ENCODE peak calls at places on chromosomes 6 and 20, in six cellular contexts. One of them, this sample, is unnamed.

GRCh38 chr6:42315991-42316378 is 98.3 kb upstream of the MRPS10 start:
- DNase-seq in cardiac fibroblast: peak; percentile 98
- DNase-seq in progenitor cell of endocrine pancreas: no peak
- DNase-seq in psoas muscle: no peak
- DNase-seq in CD8-positive, alpha-beta T cell: no peak
- DNase-seq in cardiac muscle cell: no peak
- DNase-seq in this sample: no peak

GRCh38 chr6:71879016-71879415 is 7.3 kb upstream of the RIMS1 start:
- DNase-seq in cardiac fibroblast: peak; percentile 4
- DNase-seq in psoas muscle: no peak
- DNase-seq in progenitor cell of endocrine pancreas: no peak
- DNase-seq in CD8-positive, alpha-beta T cell: no peak
- DNase-seq in cardiac muscle cell: no peak
- DNase-seq in this sample: no peak

GRCh38 chr6:73580247-73581149 is 59.7 kb upstream of the EEF1A1 start:
- DNase-seq in progenitor cell of endocrine pancreas: peak; percentile 65
- DNase-seq in psoas muscle: peak; percentile 87
- DNase-seq in CD8-positive, alpha-beta T cell: peak; percentile 68
- DNase-seq in cardiac fibroblast: peak; percentile 99
- DNase-seq in cardiac muscle cell: peak; percentile 54
- DNase-seq in this sample: peak; percentile 97

GRCh38 chr20:6017467-6017866 is 36.4 kb downstream of the LRRN4 start:
- DNase-seq in progenitor cell of endocrine pancreas: no peak
- DNase-seq in CD8-positive, alpha-beta T cell: no peak
- DNase-seq in cardiac fibroblast: no peak
- DNase-seq in cardiac muscle cell: no peak
- DNase-seq in psoas muscle: no peak
- DNase-seq in this sample: no peak

GRCh38 chr6:120302041-120302440 is 952.5 kb upstream of the MAN1A1 start:
- DNase-seq in cardiac muscle cell: no peak
- DNase-seq in progenitor cell of endocrine pancreas: no peak
- DNase-seq in CD8-positive, alpha-beta T cell: no peak
- DNase-seq in cardiac fibroblast: no peak
- DNase-seq in psoas muscle: no peak
- DNase-seq in this sample: no peak

GRCh38 chr6:77362055-77362454 is 101.2 kb downstream of the HTR1B start:
- DNase-seq in progenitor cell of endocrine pancreas: no peak
- DNase-seq in CD8-positive, alpha-beta T cell: no peak
- DNase-seq in cardiac fibroblast: no peak
- DNase-seq in cardiac muscle cell: no peak
- DNase-seq in psoas muscle: no peak
- DNase-seq in this sample: no peak

GRCh38 chr6:123323419-123324329 is 313.1 kb downstream of the TRDN start:
- DNase-seq in cardiac muscle cell: no peak
- DNase-seq in progenitor cell of endocrine pancreas: no peak
- DNase-seq in cardiac fibroblast: peak; percentile 51
- DNase-seq in CD8-positive, alpha-beta T cell: no peak
- DNase-seq in psoas muscle: no peak
- DNase-seq in this sample: no peak

GRCh38 chr6:81451787-81452186 is 300.7 kb downstream of the TENT5A start:
- DNase-seq in cardiac fibroblast: peak; percentile 89
- DNase-seq in progenitor cell of endocrine pancreas: no peak
- DNase-seq in cardiac muscle cell: no peak
- DNase-seq in psoas muscle: no peak
- DNase-seq in CD8-positive, alpha-beta T cell: no peak
- DNase-seq in this sample: no peak

GRCh38 chr6:130734161-130734560 is 93.0 kb upstream of the SMLR1 start:
- DNase-seq in psoas muscle: no peak
- DNase-seq in CD8-positive, alpha-beta T cell: no peak
- DNase-seq in cardiac muscle cell: no peak
- DNase-seq in progenitor cell of endocrine pancreas: no peak
- DNase-seq in cardiac fibroblast: no peak
- DNase-seq in this sample: no peak

GRCh38 chr6:150697515-150697914 is 97.8 kb downstream of the PLEKHG1 start:
- DNase-seq in cardiac muscle cell: no peak
- DNase-seq in progenitor cell of endocrine pancreas: no peak
- DNase-seq in psoas muscle: peak; percentile 41
- DNase-seq in cardiac fibroblast: no peak
- DNase-seq in CD8-positive, alpha-beta T cell: no peak
- DNase-seq in this sample: no peak

GRCh38 chr6:134891633-134892032 is 58.3 kb downstream of the ALDH8A1 start:
- DNase-seq in CD8-positive, alpha-beta T cell: no peak
- DNase-seq in progenitor cell of endocrine pancreas: no peak
- DNase-seq in cardiac muscle cell: no peak
- DNase-seq in cardiac fibroblast: no peak
- DNase-seq in psoas muscle: no peak
- DNase-seq in this sample: no peak

GRCh38 chr20:38143646-38144554 is 21.2 kb downstream of the TGM2 start:
- DNase-seq in cardiac fibroblast: peak; percentile 89
- DNase-seq in psoas muscle: peak; percentile 47
- DNase-seq in CD8-positive, alpha-beta T cell: no peak
- DNase-seq in progenitor cell of endocrine pancreas: no peak
- DNase-seq in cardiac muscle cell: peak; percentile 49
- DNase-seq in this sample: no peak

GRCh38 chr6:36224918-36225461 is 28.4 kb downstream of the BRPF3 start:
- DNase-seq in cardiac muscle cell: no peak
- DNase-seq in cardiac fibroblast: peak; percentile 14
- DNase-seq in progenitor cell of endocrine pancreas: no peak
- DNase-seq in psoas muscle: no peak
- DNase-seq in CD8-positive, alpha-beta T cell: no peak
- DNase-seq in this sample: no peak

GRCh38 chr20:63658749-63659187 is 656 bp downstream of the RTEL1 start:
- DNase-seq in cardiac muscle cell: no peak
- DNase-seq in progenitor cell of endocrine pancreas: no peak
- DNase-seq in psoas muscle: no peak
- DNase-seq in cardiac fibroblast: peak; percentile 49
- DNase-seq in CD8-positive, alpha-beta T cell: no peak
- DNase-seq in this sample: no peak

GRCh38 chr20:1813101-1813529 is 82.1 kb upstream of the SIRPA start:
- DNase-seq in CD8-positive, alpha-beta T cell: no peak
- DNase-seq in psoas muscle: peak; percentile 74
- DNase-seq in cardiac muscle cell: no peak
- DNase-seq in progenitor cell of endocrine pancreas: no peak
- DNase-seq in cardiac fibroblast: peak; percentile 90
- DNase-seq in this sample: no peak

GRCh38 chr6:148495029-148495428 is 152.4 kb downstream of the SASH1 start:
- DNase-seq in CD8-positive, alpha-beta T cell: no peak
- DNase-seq in cardiac muscle cell: no peak
- DNase-seq in progenitor cell of endocrine pancreas: no peak
- DNase-seq in psoas muscle: no peak
- DNase-seq in cardiac fibroblast: no peak
- DNase-seq in this sample: no peak

GRCh38 chr20:5268449-5268848 is 48.3 kb downstream of the PROKR2 start:
- DNase-seq in cardiac muscle cell: no peak
- DNase-seq in psoas muscle: no peak
- DNase-seq in cardiac fibroblast: no peak
- DNase-seq in CD8-positive, alpha-beta T cell: no peak
- DNase-seq in progenitor cell of endocrine pancreas: no peak
- DNase-seq in this sample: no peak

GRCh38 chr20:821083-822065 is 12.1 kb upstream of the FAM110A start:
- DNase-seq in progenitor cell of endocrine pancreas: no peak
- DNase-seq in CD8-positive, alpha-beta T cell: no peak
- DNase-seq in cardiac muscle cell: no peak
- DNase-seq in cardiac fibroblast: no peak
- DNase-seq in psoas muscle: no peak
- DNase-seq in this sample: no peak

GRCh38 chr6:32936247-32937152 is 4.3 kb downstream of the HLA-DMB start:
- DNase-seq in progenitor cell of endocrine pancreas: no peak
- DNase-seq in psoas muscle: no peak
- DNase-seq in cardiac muscle cell: no peak
- DNase-seq in cardiac fibroblast: no peak
- DNase-seq in CD8-positive, alpha-beta T cell: no peak
- DNase-seq in this sample: no peak

GRCh38 chr6:114419175-114419574 is 76.4 kb upstream of the HS3ST5 start:
- DNase-seq in psoas muscle: no peak
- DNase-seq in progenitor cell of endocrine pancreas: no peak
- DNase-seq in cardiac muscle cell: no peak
- DNase-seq in CD8-positive, alpha-beta T cell: no peak
- DNase-seq in cardiac fibroblast: no peak
- DNase-seq in this sample: no peak

GRCh38 chr20:31844737-31845299 is 586 bp downstream of the FOXS1 start:
- DNase-seq in psoas muscle: no peak
- DNase-seq in cardiac fibroblast: no peak
- DNase-seq in CD8-positive, alpha-beta T cell: no peak
- DNase-seq in cardiac muscle cell: no peak
- DNase-seq in progenitor cell of endocrine pancreas: no peak
- DNase-seq in this sample: no peak
- TF ChIP-seq CTCF in psoas muscle: no peak
- TF ChIP-seq CTCF in cardiac fibroblast: no peak
- TF ChIP-seq CTCF in CD8-positive, alpha-beta T cell: no peak
- TF ChIP-seq CTCF in cardiac muscle cell: no peak
- TF ChIP-seq CTCF in progenitor cell of endocrine pancreas: no peak
- TF ChIP-seq CTCF in this sample: no peak

GRCh38 chr6:66555082-66555481 is 848.1 kb upstream of the EYS start:
- DNase-seq in psoas muscle: no peak
- DNase-seq in progenitor cell of endocrine pancreas: no peak
- DNase-seq in cardiac muscle cell: no peak
- DNase-seq in CD8-positive, alpha-beta T cell: no peak
- DNase-seq in cardiac fibroblast: no peak
- DNase-seq in this sample: no peak

GRCh38 chr6:66556936-66557335 is 849.9 kb upstream of the EYS start:
- DNase-seq in progenitor cell of endocrine pancreas: no peak
- DNase-seq in cardiac fibroblast: peak; percentile 10
- DNase-seq in psoas muscle: no peak
- DNase-seq in CD8-positive, alpha-beta T cell: no peak
- DNase-seq in cardiac muscle cell: no peak
- DNase-seq in this sample: no peak

GRCh38 chr6:66561479-66561878 is 854.5 kb upstream of the EYS start:
- DNase-seq in cardiac fibroblast: no peak
- DNase-seq in cardiac muscle cell: no peak
- DNase-seq in progenitor cell of endocrine pancreas: no peak
- DNase-seq in CD8-positive, alpha-beta T cell: no peak
- DNase-seq in psoas muscle: no peak
- DNase-seq in this sample: no peak

DNA sequence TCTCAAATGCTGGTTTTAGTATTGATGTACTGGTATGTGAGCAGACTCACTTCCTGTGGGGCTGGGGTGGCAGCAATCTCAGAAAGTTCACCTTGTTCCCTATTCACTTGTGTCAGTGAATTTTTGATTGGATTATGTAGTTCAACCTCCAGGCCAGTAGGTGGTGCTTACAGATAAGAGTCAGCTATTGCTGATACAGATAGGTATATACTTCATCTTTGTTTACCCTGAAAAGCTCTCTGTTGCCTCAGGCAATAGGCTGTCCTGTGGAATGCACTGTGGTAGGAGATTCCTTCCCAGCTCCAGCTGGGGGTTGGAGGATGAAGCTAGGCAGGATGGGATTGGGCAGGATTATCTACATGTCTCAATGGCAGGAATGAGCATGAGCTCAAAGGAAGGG is 851.2 kb upstream of the EYS start:
- DNase-seq in cardiac muscle cell: no peak
- DNase-seq in psoas muscle: no peak
- DNase-seq in CD8-positive, alpha-beta T cell: no peak
- DNase-seq in progenitor cell of endocrine pancreas: no peak
- DNase-seq in cardiac fibroblast: no peak
- DNase-seq in this sample: no peak
- TF ChIP-seq CTCF in cardiac muscle cell: no peak
- TF ChIP-seq CTCF in psoas muscle: no peak
- TF ChIP-seq CTCF in CD8-positive, alpha-beta T cell: no peak
- TF ChIP-seq CTCF in progenitor cell of endocrine pancreas: peak; percentile 17
- TF ChIP-seq CTCF in cardiac fibroblast: no peak
- TF ChIP-seq CTCF in this sample: peak; percentile 19

GRCh38 chr6:122180132-122180531 is 219.3 kb upstream of the HSF2 start:
- DNase-seq in progenitor cell of endocrine pancreas: no peak
- DNase-seq in psoas muscle: no peak
- DNase-seq in cardiac muscle cell: no peak
- DNase-seq in cardiac fibroblast: no peak
- DNase-seq in CD8-positive, alpha-beta T cell: no peak
- DNase-seq in this sample: no peak
- TF ChIP-seq CTCF in progenitor cell of endocrine pancreas: no peak
- TF ChIP-seq CTCF in psoas muscle: peak; percentile 19
- TF ChIP-seq CTCF in cardiac muscle cell: no peak
- TF ChIP-seq CTCF in cardiac fibroblast: no peak
- TF ChIP-seq CTCF in CD8-positive, alpha-beta T cell: no peak
- TF ChIP-seq CTCF in this sample: peak; percentile 54

GRCh38 chr20:48451401-48451800 is 376.4 kb downstream of the PREX1 start:
- DNase-seq in CD8-positive, alpha-beta T cell: no peak
- DNase-seq in cardiac muscle cell: no peak
- DNase-seq in psoas muscle: no peak
- DNase-seq in progenitor cell of endocrine pancreas: no peak
- DNase-seq in cardiac fibroblast: no peak
- DNase-seq in this sample: no peak
- TF ChIP-seq CTCF in CD8-positive, alpha-beta T cell: no peak
- TF ChIP-seq CTCF in cardiac muscle cell: no peak
- TF ChIP-seq CTCF in psoas muscle: no peak
- TF ChIP-seq CTCF in progenitor cell of endocrine pancreas: no peak
- TF ChIP-seq CTCF in cardiac fibroblast: no peak
- TF ChIP-seq CTCF in this sample: no peak

DNA sequence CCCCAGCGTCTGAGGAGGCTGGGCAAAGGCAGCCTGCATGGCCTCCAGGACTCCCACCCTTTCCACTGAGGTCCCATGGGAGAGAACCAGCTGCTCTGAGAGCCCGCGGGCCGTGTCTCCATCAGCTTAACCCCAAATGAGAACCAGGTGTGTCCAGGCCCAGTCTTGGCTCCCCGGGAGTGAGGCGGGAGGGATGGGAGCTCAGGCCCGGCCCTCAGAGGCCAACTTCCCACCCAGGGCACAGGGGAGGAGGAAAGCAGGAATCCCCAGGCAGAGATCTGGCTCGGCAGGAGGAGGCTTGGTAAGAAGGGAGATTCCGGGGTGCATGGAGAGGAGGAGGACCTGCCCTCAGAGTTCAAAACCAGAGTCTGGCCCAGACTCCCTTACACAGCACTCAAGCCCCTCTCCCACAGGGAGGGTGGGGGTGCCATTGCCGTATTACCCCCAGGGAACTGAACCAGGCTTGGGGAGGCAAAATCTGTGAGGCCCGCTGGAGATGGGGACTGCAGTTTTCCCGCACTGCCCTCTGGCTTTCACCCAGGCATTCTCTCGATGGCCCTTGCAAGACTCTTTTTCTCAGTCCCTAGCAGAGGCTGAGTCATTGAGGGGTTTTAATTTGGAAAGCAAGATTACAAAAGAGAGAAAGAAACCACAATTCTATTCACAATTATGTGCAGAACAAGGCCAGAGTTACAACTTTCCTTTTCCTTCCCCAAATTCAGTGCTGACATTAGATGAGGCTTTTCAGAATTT is 17.1 kb downstream of the FOXF2 start:
- DNase-seq in cardiac muscle cell: no peak
- DNase-seq in CD8-positive, alpha-beta T cell: no peak
- DNase-seq in psoas muscle: no peak
- DNase-seq in progenitor cell of endocrine pancreas: no peak
- DNase-seq in cardiac fibroblast: no peak
- DNase-seq in this sample: no peak
- TF ChIP-seq CTCF in cardiac muscle cell: peak; percentile 20
- TF ChIP-seq CTCF in CD8-positive, alpha-beta T cell: no peak
- TF ChIP-seq CTCF in psoas muscle: no peak
- TF ChIP-seq CTCF in progenitor cell of endocrine pancreas: no peak
- TF ChIP-seq CTCF in cardiac fibroblast: no peak
- TF ChIP-seq CTCF in this sample: no peak

GRCh38 chr20:62137092-62137384 is 6.2 kb downstream of the PSMA7 start:
- DNase-seq in cardiac fibroblast: no peak
- DNase-seq in psoas muscle: no peak
- DNase-seq in cardiac muscle cell: no peak
- DNase-seq in CD8-positive, alpha-beta T cell: no peak
- DNase-seq in progenitor cell of endocrine pancreas: no peak
- DNase-seq in this sample: no peak
- TF ChIP-seq CTCF in cardiac fibroblast: no peak
- TF ChIP-seq CTCF in psoas muscle: no peak
- TF ChIP-seq CTCF in cardiac muscle cell: no peak
- TF ChIP-seq CTCF in CD8-positive, alpha-beta T cell: peak; percentile 18
- TF ChIP-seq CTCF in progenitor cell of endocrine pancreas: no peak
- TF ChIP-seq CTCF in this sample: no peak

This sample was measured in osteocyte.